ENCODE peak calls at places on chromosomes 13 and 19, in eight cellular contexts. I is fibroblast of lung, N is adrenal gland, P is astrocyte, F is psoas muscle, E is cardiac muscle cell, Y is MM.1S, D is upper lobe of right lung. K is an unnamed sample.
A peak's percentile ranks its signal among the peaks of the same experiment; 100 is the strongest.

GRCh38 chr13:113624235-113624587 is 33.8 kb downstream of the ATP4B start:
- DNase-seq in I (peak; percentile 4), N (no peak), P (no peak), F (no peak), E (no peak), Y (no peak), D (no peak), K (no peak)

GRCh38 chr19:56273563-56274117 is 1.1 kb downstream of the EDDM13 start:
- DNase-seq in I (no peak), N (no peak), P (peak; percentile 36), F (no peak), E (peak; percentile 42), Y (no peak), D (no peak), K (no peak)

GRCh38 chr19:57302727-57303401 is 17.4 kb upstream of the ZNF543 start:
- DNase-seq in I (no peak), N (no peak), P (peak; percentile 61), F (no peak), E (peak; percentile 30), Y (no peak), D (no peak), K (no peak)

GRCh38 chr19:3783660-3784584 is 2.3 kb downstream of the MATK start:
- DNase-seq in I (no peak), N (no peak), P (no peak), F (no peak), E (no peak), Y (no peak), D (peak; percentile 64), K (peak; percentile 76)

GRCh38 chr13:52879950-52880650 is 31.7 kb upstream of the PCDH8 start:
- DNase-seq in I (no peak), N (no peak), P (no peak), F (no peak), E (no peak), Y (no peak), D (no peak), K (no peak)

GRCh38 chr13:25752957-25753540 is 298.8 kb downstream of the SHISA2 start:
- DNase-seq in I (peak; percentile 96), N (peak; percentile 33), P (peak; percentile 94), F (peak; percentile 51), E (peak; percentile 93), Y (peak; percentile 76), D (no peak), K (no peak)

GRCh38 chr13:51816604-51817254 is 12.8 kb upstream of the DHRS12 start:
- DNase-seq in I (no peak), N (no peak), P (no peak), F (no peak), E (no peak), Y (no peak), D (no peak), K (no peak)

GRCh38 chr13:75135325-75135825 is 346.6 kb downstream of the TBC1D4 start:
- DNase-seq in I (peak; percentile 98), N (no peak), P (peak; percentile 99), F (no peak), E (peak; percentile 97), Y (no peak), D (no peak), K (no peak)

GRCh38 chr19:45900661-45901431 is 1.6 kb downstream of the MYPOP start:
- DNase-seq in I (no peak), N (no peak), P (no peak), F (no peak), E (no peak), Y (no peak), D (no peak), K (no peak)

GRCh38 chr19:48696353-48697010 is 711 bp downstream of the FUT2 start:
- DNase-seq in I (no peak), N (no peak), P (no peak), F (no peak), E (no peak), Y (no peak), D (no peak), K (no peak)

GRCh38 chr19:47021536-47022139 is 2.0 kb downstream of the NPAS1 start:
- DNase-seq in I (no peak), N (no peak), P (no peak), F (no peak), E (no peak), Y (no peak), D (no peak), K (peak; percentile 61)

GRCh38 chr13:65913173-65913572 is 1317.0 kb downstream of the PCDH9 start:
- DNase-seq in I (peak; percentile 88), N (no peak), P (peak; percentile 89), F (no peak), E (peak; percentile 84), Y (no peak), D (no peak), K (no peak)

GRCh38 chr19:54905908-54906511 is at the start of gene NCR1:
- DNase-seq in I (no peak), N (peak; percentile 24), P (no peak), F (no peak), E (no peak), Y (no peak), D (no peak), K (peak; percentile 77)

GRCh38 chr19:55487884-55488687 is at the start of gene SSC5D:
- DNase-seq in I (peak; percentile 71), N (peak; percentile 48), P (peak; percentile 47), F (no peak), E (peak; percentile 76), Y (no peak), D (no peak), K (no peak)

GRCh38 chr19:14632286-14632685 is 42.4 kb downstream of the ADGRE3 start:
- DNase-seq in I (peak; percentile 4), N (no peak), P (no peak), F (no peak), E (peak; percentile 13), Y (no peak), D (no peak), K (no peak)

GRCh38 chr19:45443462-45444317 is 20.0 kb upstream of the ERCC1 start:
- DNase-seq in I (peak; percentile 84), N (peak; percentile 97), P (peak; percentile 63), F (peak; percentile 98), E (peak; percentile 95), Y (no peak), D (peak; percentile 98), K (peak; percentile 94)

GRCh38 chr19:35177377-35178274 is 23.1 kb downstream of the FXYD5 start:
- DNase-seq in I (no peak), N (no peak), P (no peak), F (no peak), E (no peak), Y (no peak), D (no peak), K (no peak)

GRCh38 chr13:105474983-105475382 is 1060.5 kb downstream of the EFNB2 start:
- DNase-seq in I (no peak), N (no peak), P (peak; percentile 74), F (no peak), E (no peak), Y (no peak), D (no peak), K (no peak)

GRCh38 chr19:54252243-54252642 is 4.8 kb downstream of the LILRB5 start:
- DNase-seq in I (no peak), N (no peak), P (no peak), F (no peak), E (no peak), Y (no peak), D (no peak), K (no peak)

GRCh38 chr19:38383743-38384142 is 4.1 kb downstream of the GGN start:
- DNase-seq in I (no peak), N (no peak), P (no peak), F (no peak), E (no peak), Y (no peak), D (no peak), K (no peak)

DNA sequence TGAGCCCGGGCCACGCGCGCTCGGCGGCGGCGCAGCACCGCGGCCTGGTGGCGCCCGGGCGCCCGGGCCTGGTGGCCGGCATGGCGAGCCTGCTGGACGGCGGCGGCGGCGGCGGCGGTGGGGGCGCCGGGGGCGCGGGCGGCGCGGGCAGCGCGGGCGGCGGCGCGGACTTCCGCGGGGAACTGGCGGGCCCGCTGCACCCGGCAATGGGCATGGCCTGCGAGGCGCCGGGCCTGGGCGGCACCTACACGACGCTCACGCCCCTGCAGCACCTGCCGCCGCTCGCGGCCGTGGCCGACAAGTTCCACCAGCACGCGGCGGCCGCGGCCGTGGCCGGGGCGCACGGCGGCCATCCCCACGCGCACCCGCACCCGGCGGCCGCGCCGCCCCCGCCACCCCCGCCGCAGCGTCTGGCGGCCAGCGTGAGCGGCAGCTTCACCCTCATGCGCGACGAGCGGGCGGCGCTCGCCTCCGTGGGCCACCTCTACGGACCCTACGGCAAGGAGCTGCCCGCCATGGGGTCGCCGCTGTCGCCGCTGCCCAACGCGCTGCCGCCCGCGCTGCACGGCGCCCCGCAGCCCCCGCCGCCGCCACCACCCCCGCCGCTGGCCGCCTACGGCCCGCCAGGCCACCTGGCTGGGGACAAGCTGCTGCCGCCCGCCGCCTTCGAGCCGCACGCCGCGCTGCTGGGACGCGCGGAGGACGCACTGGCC is 580 bp downstream of the ONECUT3 start:
- DNase-seq in I (no peak), N (no peak), P (no peak), F (no peak), E (no peak), Y (no peak), D (no peak), K (no peak)
- H3K27me3 ChIP-seq in I (peaks cover 72% of the 10 kb centered on the region), N (peaks cover 88% of the 10 kb centered on the region), P (peaks cover 71% of the 10 kb centered on the region), F (peaks cover 48% of the 10 kb centered on the region), E (peaks cover 98% of the 10 kb centered on the region), Y (peaks cover 87% of the 10 kb centered on the region), D (peaks cover 84% of the 10 kb centered on the region), K (peaks cover 96% of the 10 kb centered on the region)

GRCh38 chr19:17872251-17873001 is 681 bp downstream of the SLC5A5 start:
- DNase-seq in I (no peak), N (no peak), P (no peak), F (no peak), E (no peak), Y (no peak), D (no peak), K (peak; percentile 83)
- H3K27me3 ChIP-seq in I (peaks cover 44% of the 10 kb centered on the region), N (peaks cover 48% of the 10 kb centered on the region), P (peaks cover 48% of the 10 kb centered on the region), F (peaks cover 30% of the 10 kb centered on the region), E (peaks cover 33% of the 10 kb centered on the region), Y (peaks cover 67% of the 10 kb centered on the region), D (peaks cover 47% of the 10 kb centered on the region), K (peaks cover 56% of the 10 kb centered on the region)

DNA sequence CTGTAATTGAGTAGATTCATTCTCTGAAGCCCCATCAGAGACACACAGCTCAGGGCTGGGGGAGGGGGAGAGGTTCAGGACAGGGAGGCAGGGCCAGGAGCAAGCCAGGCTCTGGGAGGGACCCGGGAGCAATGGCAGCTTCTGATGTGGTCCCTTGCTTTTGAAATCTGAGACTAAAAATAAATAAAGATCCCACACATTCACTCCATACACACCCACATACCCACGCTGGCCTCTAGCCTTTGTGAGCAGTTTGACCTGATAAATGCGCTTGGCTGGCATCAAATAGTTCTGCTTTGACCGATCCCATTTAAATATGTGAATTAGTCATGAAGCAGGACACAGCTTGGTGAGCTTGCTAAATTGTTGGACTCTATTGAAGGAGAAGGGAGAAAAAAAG is 32.9 kb downstream of the GSX1 start:
- DNase-seq in I (no peak), N (no peak), P (no peak), F (no peak), E (no peak), Y (no peak), D (no peak), K (no peak)
- H3K27me3 ChIP-seq in I (peaks cover 4% of the 10 kb centered on the region), N (peaks cover 59% of the 10 kb centered on the region), P (peaks cover 54% of the 10 kb centered on the region), F (peaks cover 5% of the 10 kb centered on the region), E (peaks cover 96% of the 10 kb centered on the region), Y (peaks cover 21% of the 10 kb centered on the region), D (peaks cover 71% of the 10 kb centered on the region), K (peaks cover 32% of the 10 kb centered on the region)

DNA sequence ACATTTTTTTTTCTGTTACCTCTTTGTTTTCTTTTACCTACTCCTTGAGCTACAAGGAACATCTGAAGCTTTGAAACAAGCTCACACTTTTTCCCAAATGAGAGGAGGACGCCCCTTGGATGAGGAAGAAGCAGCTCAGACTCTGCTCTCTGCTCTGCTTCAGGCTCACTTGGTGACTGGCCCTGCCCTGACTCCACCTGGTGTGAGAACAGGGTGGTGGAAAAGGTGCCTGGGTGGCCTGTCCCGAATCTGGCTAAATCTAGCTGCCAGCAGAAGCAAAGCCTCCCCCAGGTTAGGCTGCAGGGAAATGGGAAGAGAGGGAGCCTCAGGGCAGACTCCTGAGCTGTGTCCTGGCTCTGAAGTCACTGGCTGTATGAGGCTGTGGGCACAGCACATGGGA is 68.0 kb upstream of the CEACAM8 start:
- DNase-seq in I (no peak), N (no peak), P (no peak), F (no peak), E (no peak), Y (no peak), D (no peak), K (no peak)
- H3K27me3 ChIP-seq in I (peaks cover 2% of the 10 kb centered on the region), N (no peaks in the 10 kb centered on the region), P (peaks cover 2% of the 10 kb centered on the region), F (no peaks in the 10 kb centered on the region), E (no peaks in the 10 kb centered on the region), Y (no peaks in the 10 kb centered on the region), D (peaks cover 5% of the 10 kb centered on the region), K (no peaks in the 10 kb centered on the region)